ENCODE peak calls at places on chromosomes 3 and 15, in eight cellular contexts. A is upper lobe of right lung, T is spleen, M is fibroblast of lung, F is NB4, V is cardiac muscle cell, L is endodermal cell, Y is fibroblast of villous mesenchyme. Z is an unnamed sample.

GRCh38 chr15:41512512-41513281 is 930 bp downstream of the LTK start:
- DNase-seq in L (no peak), V (no peak), F (peak), A (no peak), Y (peak), M (no peak), T (peak), Z (no peak)

GRCh38 chr3:153162513-153163348 is 705 bp downstream of the RAP2B start:
- DNase-seq in A (peak), Y (peak), L (peak), V (peak), M (peak), T (peak), F (peak), Z (peak)

GRCh38 chr15:39585394-39585841 is 4.5 kb downstream of the THBS1 start:
- DNase-seq in T (no peak), M (peak), A (no peak), L (no peak), Y (peak), V (peak), F (no peak), Z (peak)

GRCh38 chr3:49165771-49166751 is at the start of gene CCDC71:
- DNase-seq in M (peak), A (peak), Y (peak), V (peak), L (peak), T (peak), F (peak), Z (peak)

GRCh38 chr15:51281368-51281967 is 56.9 kb downstream of the CYP19A1 start:
- DNase-seq in A (peak), V (peak), M (peak), T (no peak), Y (peak), L (peak), F (peak), Z (peak)

GRCh38 chr3:188863999-188864406 is 307.8 kb upstream of the TPRG1 start:
- DNase-seq in A (no peak), Y (peak), L (no peak), M (peak), V (peak), F (no peak), T (no peak), Z (peak)

GRCh38 chr15:89964555-89964954 is 36.6 kb upstream of the ZNF710 start:
- DNase-seq in M (no peak), F (no peak), T (no peak), A (peak), L (no peak), Y (no peak), V (no peak), Z (no peak)

GRCh38 chr3:121942116-121942786 is 48.0 kb downstream of the SLC15A2 start:
- DNase-seq in Y (no peak), F (no peak), M (no peak), A (no peak), V (no peak), L (no peak), T (no peak), Z (no peak)

GRCh38 chr15:25670025-25670554 is 193.0 kb downstream of the ATP10A start:
- DNase-seq in Y (no peak), V (peak), M (peak), L (peak), F (no peak), T (no peak), A (peak), Z (peak)
- H3K4me3 ChIP-seq in Y (no peak), V (peak), M (peak), L (peak), F (no peak), T (no peak), A (no peak), Z (no peak)

GRCh38 chr3:145698749-145699148 is 462.2 kb downstream of the PLOD2 start:
- DNase-seq in T (no peak), Y (no peak), V (no peak), M (no peak), F (no peak), A (no peak), L (no peak), Z (no peak)
- TF ChIP-seq CTCF in T (no peak), Y (no peak), V (no peak), M (no peak), F (no peak), A (no peak), L (no peak), Z (no peak)

GRCh38 chr3:23746473-23746872 is 59.3 kb upstream of the UBE2E1 start:
- DNase-seq in F (no peak), T (no peak), A (no peak), V (no peak), Y (no peak), M (no peak), L (peak), Z (no peak)
- H3K4me3 ChIP-seq in F (no peak), T (no peak), A (no peak), V (no peak), Y (no peak), M (no peak), L (no peak), Z (no peak)

GRCh38 chr3:57292895-57293526 is 526 bp upstream of the ASB14 start:
- DNase-seq in Y (no peak), L (no peak), F (no peak), T (no peak), V (no peak), A (no peak), M (no peak), Z (no peak)

GRCh38 chr3:57292159-57292894 is at the start of gene ASB14:
- DNase-seq in A (no peak), T (no peak), L (no peak), F (no peak), Y (no peak), M (no peak), V (no peak), Z (no peak)

DNA sequence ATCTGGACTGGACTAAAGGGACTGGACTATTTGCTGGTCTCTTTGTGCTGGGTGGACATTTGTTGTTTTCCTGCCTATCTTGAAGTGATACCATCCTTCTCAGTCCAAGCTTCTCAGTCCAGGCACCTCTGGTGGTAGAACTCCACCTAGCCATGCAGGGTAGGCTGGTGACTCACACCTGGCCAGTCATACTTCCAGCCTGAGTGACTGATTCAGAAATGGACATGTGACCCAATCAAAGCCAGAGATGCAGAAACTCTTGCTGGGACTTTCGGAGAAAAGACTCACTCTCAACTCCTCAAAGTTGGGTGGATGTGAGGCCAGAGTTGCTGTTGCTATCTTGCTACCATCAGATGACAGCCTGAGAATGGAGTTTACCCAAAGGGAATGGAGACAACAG is 5.6 kb upstream of the ASB14 start:
- DNase-seq in M (peak), V (no peak), Y (no peak), A (no peak), F (no peak), L (no peak), T (no peak), Z (peak)
- TF ChIP-seq CTCF in M (no peak), V (no peak), Y (no peak), A (no peak), F (no peak), L (peak), T (no peak), Z (no peak)

Z was measured in fibroblast of pulmonary artery.